ENCODE peak calls at places on chromosome 22, in nine cellular contexts. U, V, B, C, Y, R, E, O and D are unnamed samples.

GRCh38 chr22:25564320-25564978 is at the start of gene GRK3:
- DNase-seq in U (peak), V (no peak), B (peak), C (peak), Y (peak), R (no peak), E (peak), O (peak), D (peak)

GRCh38 chr22:43242627-43243026 is 55.7 kb upstream of the TTLL12 start:
- DNase-seq in U (no peak), V (no peak), B (no peak), C (no peak), Y (no peak), R (no peak), E (no peak), O (no peak), D (no peak)

GRCh38 chr22:38614331-38615122 is 41.7 kb downstream of the FAM227A start:
- DNase-seq in U (no peak), V (no peak), B (no peak), C (peak), Y (peak), R (no peak), E (no peak), O (no peak), D (no peak)

GRCh38 chr22:33984211-33984610 is 63.9 kb upstream of the LARGE1 start:
- DNase-seq in U (no peak), V (no peak), B (no peak), C (no peak), Y (no peak), R (no peak), E (no peak), O (no peak), D (no peak)

GRCh38 chr22:43823353-43823908 is 11.3 kb upstream of the EFCAB6 start:
- DNase-seq in U (no peak), V (no peak), B (peak), C (no peak), Y (no peak), R (no peak), E (peak), O (peak), D (no peak)

GRCh38 chr22:42383851-42384417 is 48.3 kb downstream of the NFAM1 start:
- DNase-seq in U (no peak), V (no peak), B (no peak), C (no peak), Y (no peak), R (no peak), E (no peak), O (no peak), D (no peak)

GRCh38 chr22:43994416-43994815 is 29.7 kb upstream of the PARVB start:
- DNase-seq in U (no peak), V (no peak), B (no peak), C (no peak), Y (no peak), R (no peak), E (no peak), O (no peak), D (no peak)

GRCh38 chr22:45785458-45785857 is 113.8 kb downstream of the ATXN10 start:
- DNase-seq in U (no peak), V (no peak), B (peak), C (peak), Y (no peak), R (no peak), E (peak), O (no peak), D (no peak)

GRCh38 chr22:44037519-44038370 is 13.6 kb downstream of the PARVB start:
- DNase-seq in U (peak), V (no peak), B (peak), C (peak), Y (peak), R (peak), E (no peak), O (no peak), D (no peak)

GRCh38 chr22:32788884-32789624 is 12.5 kb upstream of the TIMP3 start:
- DNase-seq in U (no peak), V (no peak), B (no peak), C (peak), Y (no peak), R (peak), E (no peak), O (no peak), D (no peak)

GRCh38 chr22:36351921-36352774 is 35.6 kb downstream of the MYH9 start:
- DNase-seq in U (no peak), V (no peak), B (peak), C (no peak), Y (no peak), R (no peak), E (peak), O (no peak), D (no peak)

GRCh38 chr22:29867260-29867659 is 15.7 kb upstream of the MTMR3 start:
- DNase-seq in U (no peak), V (no peak), B (peak), C (no peak), Y (no peak), R (no peak), E (no peak), O (no peak), D (no peak)

GRCh38 chr22:42425337-42425988 is 6.7 kb downstream of the NFAM1 start:
- DNase-seq in U (no peak), V (no peak), B (peak), C (no peak), Y (no peak), R (no peak), E (no peak), O (no peak), D (no peak)

GRCh38 chr22:32684822-32685187 is 116.7 kb upstream of the TIMP3 start:
- DNase-seq in U (no peak), V (no peak), B (no peak), C (peak), Y (peak), R (no peak), E (no peak), O (no peak), D (no peak)

GRCh38 chr22:43867839-43868652 is 5.7 kb upstream of the SULT4A1 start:
- DNase-seq in U (no peak), V (no peak), B (peak), C (peak), Y (peak), R (peak), E (no peak), O (no peak), D (no peak)

GRCh38 chr22:45019861-45020655 is 10.3 kb upstream of the PHF21B start:
- DNase-seq in U (no peak), V (no peak), B (no peak), C (no peak), Y (no peak), R (no peak), E (no peak), O (no peak), D (no peak)

GRCh38 chr22:19607198-19608113 is 83.2 kb upstream of the CLDN5 start:
- DNase-seq in U (no peak), V (no peak), B (peak), C (peak), Y (no peak), R (no peak), E (peak), O (peak), D (no peak)

GRCh38 chr22:28188480-28188879 is 269.4 kb upstream of the PITPNB start:
- DNase-seq in U (no peak), V (no peak), B (no peak), C (no peak), Y (no peak), R (no peak), E (no peak), O (no peak), D (no peak)

GRCh38 chr22:20748820-20749428 is 25.0 kb upstream of the SERPIND1 start:
- DNase-seq in U (no peak), V (no peak), B (no peak), C (peak), Y (no peak), R (no peak), E (peak), O (no peak), D (no peak)

GRCh38 chr22:20503816-20504215 is 3.6 kb upstream of the MED15 start:
- DNase-seq in U (no peak), V (no peak), B (peak), C (no peak), Y (no peak), R (no peak), E (no peak), O (no peak), D (no peak)

GRCh38 chr22:23862103-23862502 is 4.4 kb downstream of the SLC2A11 start:
- DNase-seq in U (peak), V (no peak), B (peak), C (peak), Y (peak), R (no peak), E (peak), O (peak), D (no peak)
- TF ChIP-seq CTCF in U (peak), V (no peak), B (peak), C (peak), Y (peak), R (peak), E (no peak), O (peak), D (no peak)

DNA sequence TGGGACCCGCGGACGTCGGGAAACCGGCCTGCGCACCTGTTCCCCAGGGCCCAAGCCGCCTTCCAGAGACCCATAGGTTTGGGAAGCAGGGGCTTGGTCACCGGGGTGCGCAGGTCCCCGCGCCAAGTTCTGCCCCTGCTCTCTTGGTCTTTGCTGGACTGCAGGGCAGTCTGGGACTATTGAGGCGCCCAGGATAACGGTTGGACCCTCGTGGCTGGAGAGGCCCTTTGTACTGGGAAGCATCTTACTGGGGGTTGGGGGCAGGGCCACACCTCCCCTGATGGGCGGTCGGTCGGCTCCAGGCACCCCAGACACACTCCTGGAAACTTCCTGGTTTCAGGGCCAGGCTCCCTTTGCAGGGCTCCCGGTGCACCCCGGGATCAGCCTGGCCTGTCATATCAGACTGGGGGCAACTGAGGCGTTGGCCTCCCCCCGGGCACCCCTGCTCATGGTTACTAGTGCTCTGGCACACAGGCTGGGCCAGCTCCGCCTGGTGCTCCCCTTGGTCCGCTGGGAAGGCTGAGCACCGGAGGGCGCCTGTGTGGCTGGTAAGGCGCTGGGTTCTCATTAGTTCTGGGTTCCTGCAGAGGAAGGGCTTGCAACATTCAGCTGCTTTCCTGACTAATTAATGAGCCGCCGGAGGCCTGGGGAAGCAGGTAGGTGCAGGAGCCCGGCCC is 1250.5 kb downstream of the BRD1 start:
- DNase-seq in U (no peak), V (peak), B (no peak), C (no peak), Y (no peak), R (no peak), E (no peak), O (no peak), D (no peak)
- TF ChIP-seq CTCF in U (no peak), V (no peak), B (no peak), C (no peak), Y (no peak), R (no peak), E (no peak), O (no peak), D (no peak)

GRCh38 chr22:50139843-50140415 is 30.6 kb upstream of the PANX2 start:
- DNase-seq in U (no peak), V (no peak), B (peak), C (no peak), Y (no peak), R (no peak), E (no peak), O (no peak), D (no peak)

GRCh38 chr22:50140615-50141014 is 29.9 kb upstream of the PANX2 start:
- DNase-seq in U (no peak), V (no peak), B (no peak), C (no peak), Y (no peak), R (no peak), E (no peak), O (no peak), D (no peak)

GRCh38 chr22:50143096-50143495 is 27.4 kb upstream of the PANX2 start:
- DNase-seq in U (no peak), V (no peak), B (no peak), C (no peak), Y (no peak), R (no peak), E (no peak), O (no peak), D (no peak)

GRCh38 chr22:50141462-50141861 is 29.1 kb upstream of the PANX2 start:
- DNase-seq in U (no peak), V (no peak), B (no peak), C (no peak), Y (no peak), R (no peak), E (no peak), O (no peak), D (no peak)

DNA sequence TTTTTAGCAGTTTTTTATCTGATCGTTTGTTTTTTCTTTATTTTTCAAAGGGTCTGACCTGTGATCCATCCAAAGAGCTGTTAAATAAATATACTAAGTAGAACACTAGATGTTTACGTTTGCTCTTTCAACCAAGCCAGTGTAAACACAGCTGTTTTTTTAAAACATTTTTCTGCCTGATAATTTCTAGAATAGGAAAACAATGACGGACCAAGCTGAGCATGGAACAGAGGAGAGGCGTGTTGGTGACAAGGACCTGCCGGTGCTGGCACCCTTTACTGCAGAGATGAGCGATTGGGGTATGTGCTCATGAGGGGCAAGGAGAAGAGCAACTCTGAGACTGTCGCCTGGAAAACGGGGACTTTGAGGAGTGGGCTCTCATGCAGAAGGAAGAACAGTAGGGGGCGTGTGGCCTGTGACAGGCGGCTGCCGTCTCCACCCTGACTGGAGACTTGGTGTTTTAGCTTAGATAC is 28.6 kb upstream of the PANX2 start:
- DNase-seq in U (no peak), V (no peak), B (no peak), C (peak), Y (no peak), R (no peak), E (no peak), O (no peak), D (no peak)
- TF ChIP-seq CTCF in U (no peak), V (no peak), B (no peak), C (peak), Y (peak), R (no peak), E (no peak), O (no peak), D (no peak)

DNA sequence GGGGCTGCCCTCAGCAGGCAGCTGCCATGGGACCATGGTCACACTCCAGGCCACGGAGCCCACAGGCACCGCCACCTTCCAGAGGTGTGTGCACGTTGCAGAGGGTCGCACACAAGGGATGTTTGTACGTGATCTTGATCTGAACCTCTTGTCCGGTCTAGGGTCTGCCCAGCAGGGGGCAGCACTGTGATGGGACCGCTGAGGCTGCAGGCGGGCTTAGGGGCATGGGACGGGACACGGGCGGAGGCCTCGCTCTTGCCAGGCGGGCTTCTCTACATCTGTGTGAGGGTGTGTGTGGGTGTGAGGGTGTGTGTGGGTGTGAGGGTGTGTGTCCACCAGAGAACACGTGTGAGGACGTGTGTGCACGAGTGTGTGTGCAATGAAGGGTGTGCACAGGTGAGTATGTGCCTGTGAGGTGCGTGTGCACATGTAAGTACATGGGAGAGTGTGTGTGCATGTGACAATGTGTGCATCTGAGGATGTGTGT is 52.4 kb downstream of the CACNA1I start:
- DNase-seq in U (peak), V (peak), B (peak), C (peak), Y (peak), R (no peak), E (peak), O (peak), D (peak)
- TF ChIP-seq CTCF in U (peak), V (peak), B (peak), C (peak), Y (peak), R (peak), E (peak), O (peak), D (no peak)

GRCh38 chr22:31488988-31489617 is 539 bp downstream of the EIF4ENIF1 start:
- DNase-seq in U (no peak), V (no peak), B (peak), C (peak), Y (peak), R (no peak), E (peak), O (peak), D (peak)
- TF ChIP-seq CTCF in U (no peak), V (no peak), B (no peak), C (no peak), Y (no peak), R (no peak), E (no peak), O (no peak), D (no peak)

GRCh38 chr22:17945156-17945850 is 79.1 kb downstream of the MICAL3 start:
- DNase-seq in U (no peak), V (no peak), B (no peak), C (no peak), Y (no peak), R (no peak), E (no peak), O (no peak), D (no peak)

GRCh38 chr22:17944205-17944725 is 80.1 kb downstream of the MICAL3 start:
- DNase-seq in U (no peak), V (no peak), B (no peak), C (no peak), Y (no peak), R (no peak), E (no peak), O (no peak), D (no peak)

GRCh38 chr22:17946691-17947367 is 77.5 kb downstream of the MICAL3 start:
- DNase-seq in U (no peak), V (no peak), B (peak), C (no peak), Y (no peak), R (no peak), E (peak), O (no peak), D (no peak)

GRCh38 chr22:17948101-17948500 is 76.3 kb downstream of the MICAL3 start:
- DNase-seq in U (no peak), V (no peak), B (no peak), C (no peak), Y (no peak), R (no peak), E (peak), O (no peak), D (no peak)

DNA sequence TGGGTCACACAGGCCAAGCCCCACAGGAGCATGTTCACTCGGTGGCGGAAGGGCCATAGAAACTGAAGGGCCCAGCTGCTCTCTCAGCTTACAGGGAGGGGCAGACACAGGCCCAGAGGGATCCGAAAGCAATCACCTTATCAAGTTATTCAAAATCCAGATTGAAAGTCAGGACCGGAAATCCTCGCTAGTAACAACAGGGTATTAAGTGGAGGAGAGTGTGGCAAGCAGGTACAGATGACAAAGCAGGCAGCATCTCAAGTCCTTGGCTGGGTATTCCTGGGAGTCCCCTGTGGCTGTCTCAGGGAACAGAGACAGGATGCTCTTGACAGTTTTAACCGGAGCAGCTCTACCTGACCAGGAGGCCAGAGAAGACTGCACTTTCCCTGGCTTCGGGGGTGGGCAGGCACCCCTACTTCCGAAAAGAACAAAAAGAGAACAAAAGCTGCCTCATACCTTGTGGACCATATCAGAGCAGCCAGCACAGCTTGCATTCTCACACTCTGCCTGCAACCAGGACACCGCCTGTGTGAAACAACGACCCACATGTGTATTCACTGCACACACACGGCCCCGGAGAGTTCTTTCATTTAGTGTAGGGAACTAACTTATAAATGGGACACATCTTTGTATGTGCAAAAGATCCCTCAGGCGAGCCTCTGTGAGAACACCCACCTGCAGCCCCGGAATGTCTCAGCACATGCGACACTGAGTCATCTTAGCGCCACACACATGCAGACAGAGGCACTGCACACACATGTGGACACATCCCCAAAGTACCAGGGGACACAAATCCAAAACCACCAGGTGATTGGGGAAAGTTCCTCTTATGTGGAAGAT is 78.3 kb downstream of the MICAL3 start:
- DNase-seq in U (no peak), V (no peak), B (no peak), C (no peak), Y (no peak), R (no peak), E (peak), O (no peak), D (no peak)
- TF ChIP-seq CTCF in U (no peak), V (no peak), B (peak), C (no peak), Y (no peak), R (no peak), E (no peak), O (no peak), D (no peak)